ENCODE peak calls at places on chromosomes 11 and 22, in four cellular contexts. M is GM12878, J is H1, O is HepG2. N is an unnamed sample.

GRCh38 chr11:70233511-70233919 is 30.4 kb downstream of the FADD start:
- DNase-seq in M (no peak), J (no peak), O (peak; percentile 58), N (no peak)

GRCh38 chr11:63986932-63987513 is 785 bp downstream of the OTUB1 start:
- DNase-seq in M (no peak), J (no peak), O (no peak), N (no peak)

GRCh38 chr22:38259370-38259769 is 13.4 kb downstream of the TMEM184B start:
- DNase-seq in M (no peak), J (no peak), O (no peak), N (no peak)

GRCh38 chr11:88377661-88378060 is 40.1 kb upstream of the CTSC start:
- DNase-seq in M (no peak), J (no peak), O (no peak), N (no peak)

GRCh38 chr11:105861225-105861624 is 160.8 kb downstream of the MSANTD4 start:
- DNase-seq in M (no peak), J (no peak), O (no peak), N (no peak)

GRCh38 chr11:110173775-110174644 is 80.8 kb downstream of the ZC3H12C start:
- DNase-seq in M (peak; percentile 23), J (peak; percentile 92), O (peak; percentile 67), N (peak; percentile 32)

GRCh38 chr11:14645247-14645912 is 1.8 kb downstream of the PDE3B start:
- DNase-seq in M (no peak), J (no peak), O (peak; percentile 28), N (peak; percentile 21)

GRCh38 chr11:61331636-61332035 is 1.3 kb downstream of the DDB1 start:
- DNase-seq in M (no peak), J (no peak), O (no peak), N (no peak)

GRCh38 chr22:37781434-37782059 is 26.2 kb upstream of the GCAT start:
- DNase-seq in M (no peak), J (no peak), O (peak; percentile 42), N (no peak)

GRCh38 chr11:32884770-32885384 is 7.7 kb upstream of the QSER1 start:
- DNase-seq in M (no peak), J (no peak), O (no peak), N (no peak)

GRCh38 chr11:34644669-34645406 is 23.9 kb downstream of the EHF start:
- DNase-seq in M (no peak), J (no peak), O (no peak), N (no peak)

GRCh38 chr11:64665381-64665780 is 57.6 kb downstream of the NRXN2 start:
- DNase-seq in M (no peak), J (no peak), O (no peak), N (no peak)

GRCh38 chr11:88363566-88364169 is 26.1 kb upstream of the CTSC start:
- DNase-seq in M (no peak), J (no peak), O (no peak), N (no peak)

GRCh38 chr11:64436025-64436424 is 77.1 kb downstream of the RPS6KA4 start:
- DNase-seq in M (no peak), J (no peak), O (no peak), N (no peak)

GRCh38 chr11:488579-488978 is 18.5 kb downstream of the RNH1 start:
- DNase-seq in M (no peak), J (no peak), O (no peak), N (peak; percentile 28)

GRCh38 chr11:19121646-19122045 is 4.7 kb downstream of the ZDHHC13 start:
- DNase-seq in M (no peak), J (no peak), O (no peak), N (no peak)
- TF ChIP-seq TCF12 in M (no peak), J (no peak), O (no peak), N (no peak)

DNA sequence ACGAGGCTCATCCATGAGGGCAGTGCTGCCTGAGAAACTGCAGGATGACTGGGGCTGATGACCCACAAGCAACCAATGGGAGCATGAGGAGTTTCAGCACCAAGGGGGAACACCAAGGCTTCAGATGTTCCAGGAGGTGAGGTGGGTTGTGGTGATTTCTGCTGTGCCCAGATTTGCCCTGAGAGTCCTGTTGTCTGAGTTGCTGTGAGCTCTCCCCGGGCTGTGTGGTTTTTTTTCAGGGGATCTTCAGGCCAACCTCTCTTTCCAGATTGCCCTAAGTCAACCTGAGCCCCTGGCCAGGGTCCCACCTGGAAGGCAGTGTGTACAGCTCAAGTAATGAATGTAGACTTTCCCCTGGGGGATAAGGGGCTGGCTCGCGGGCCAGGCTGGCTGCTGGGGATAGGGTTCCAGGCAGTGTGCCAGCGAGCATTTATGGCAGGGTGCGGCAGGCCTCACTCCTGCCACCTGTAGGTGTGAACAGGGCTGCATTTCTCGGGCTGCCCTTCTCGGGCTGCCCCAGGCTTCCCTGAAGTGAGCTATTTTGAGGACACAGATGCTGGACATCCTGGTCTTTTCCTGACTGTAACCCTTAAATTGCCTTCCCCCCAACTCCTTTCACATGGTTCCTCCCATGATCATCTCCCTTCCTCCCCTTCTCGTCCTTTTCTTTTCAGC is 9.8 kb downstream of the SLC22A6 start:
- DNase-seq in M (no peak), J (peak; percentile 67), O (peak; percentile 6), N (peak; percentile 80)
- TF ChIP-seq TCF12 in M (no peak), J (no peak), O (no peak), N (no peak)

GRCh38 chr11:77188912-77189491 is 61.0 kb downstream of the MYO7A start:
- DNase-seq in M (no peak), J (no peak), O (no peak), N (no peak)
- TF ChIP-seq TCF12 in M (no peak), J (no peak), O (no peak), N (no peak)

DNA sequence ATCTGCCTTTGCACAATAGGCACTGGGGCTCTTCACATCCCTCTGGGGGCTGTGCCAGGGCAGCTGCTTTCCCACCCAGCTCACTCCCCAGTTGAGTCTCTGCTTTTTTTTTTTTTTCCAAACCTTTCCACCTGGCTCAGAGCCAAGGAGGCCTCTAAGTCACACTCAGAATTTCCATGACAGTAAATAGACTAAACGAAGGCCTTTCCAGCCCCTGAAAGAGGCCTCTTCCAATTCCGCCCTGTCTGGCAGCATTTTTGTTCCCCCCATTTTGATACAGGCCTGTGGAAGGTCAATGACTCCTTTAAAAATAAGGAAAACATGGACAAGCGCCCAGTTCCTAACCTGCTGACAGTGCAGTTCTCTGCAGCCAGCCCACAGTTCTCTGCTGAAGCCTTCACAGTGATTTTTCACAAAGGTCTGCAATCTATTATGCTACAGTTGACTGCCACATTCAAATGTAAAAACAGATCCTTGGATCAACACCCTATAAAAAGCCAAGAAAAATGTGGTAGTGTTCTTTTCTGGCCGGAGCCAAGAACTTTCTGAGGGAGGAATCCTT is 107.5 kb upstream of the SESN3 start:
- DNase-seq in M (no peak), J (peak; percentile 55), O (no peak), N (no peak)
- TF ChIP-seq TCF12 in M (no peak), J (no peak), O (no peak), N (no peak)

GRCh38 chr11:101555366-101555765 is 28.4 kb downstream of the TRPC6 start:
- DNase-seq in M (no peak), J (no peak), O (no peak), N (no peak)

GRCh38 chr11:101552893-101553292 is 30.9 kb downstream of the TRPC6 start:
- DNase-seq in M (no peak), J (no peak), O (no peak), N (no peak)

DNA sequence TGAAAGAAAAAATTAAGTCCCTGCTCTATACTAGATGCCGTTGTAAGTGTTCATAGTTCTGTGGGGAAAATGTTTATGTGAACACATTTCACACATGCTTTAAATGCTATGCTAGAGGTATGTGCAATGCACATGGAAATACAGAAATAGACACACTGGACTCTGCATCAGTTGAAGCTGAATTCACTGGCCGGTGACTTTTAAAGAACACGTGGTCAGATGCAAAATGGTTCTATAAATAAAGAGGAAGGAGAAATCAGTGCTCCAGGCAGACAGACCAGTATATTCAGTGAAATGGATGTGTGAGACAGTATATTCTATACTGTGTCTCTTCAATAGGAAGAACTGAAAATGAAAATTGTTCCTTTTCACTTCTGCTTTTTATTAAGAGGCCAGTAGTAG is 29.9 kb downstream of the TRPC6 start:
- DNase-seq in M (peak; percentile 50), J (no peak), O (no peak), N (no peak)
- TF ChIP-seq TCF12 in M (no peak), J (no peak), O (no peak), N (no peak)

GRCh38 chr11:113694390-113694789 is 11.7 kb downstream of the TMPRSS5 start:
- DNase-seq in M (no peak), J (no peak), O (no peak), N (no peak)

GRCh38 chr11:113695207-113695606 is 10.9 kb downstream of the TMPRSS5 start:
- DNase-seq in M (no peak), J (no peak), O (no peak), N (no peak)

GRCh38 chr11:113693030-113693429 is 13.1 kb downstream of the TMPRSS5 start:
- DNase-seq in M (no peak), J (no peak), O (no peak), N (no peak)

GRCh38 chr11:113689711-113690618 is 16.1 kb downstream of the TMPRSS5 start:
- DNase-seq in M (no peak), J (no peak), O (no peak), N (no peak)

DNA sequence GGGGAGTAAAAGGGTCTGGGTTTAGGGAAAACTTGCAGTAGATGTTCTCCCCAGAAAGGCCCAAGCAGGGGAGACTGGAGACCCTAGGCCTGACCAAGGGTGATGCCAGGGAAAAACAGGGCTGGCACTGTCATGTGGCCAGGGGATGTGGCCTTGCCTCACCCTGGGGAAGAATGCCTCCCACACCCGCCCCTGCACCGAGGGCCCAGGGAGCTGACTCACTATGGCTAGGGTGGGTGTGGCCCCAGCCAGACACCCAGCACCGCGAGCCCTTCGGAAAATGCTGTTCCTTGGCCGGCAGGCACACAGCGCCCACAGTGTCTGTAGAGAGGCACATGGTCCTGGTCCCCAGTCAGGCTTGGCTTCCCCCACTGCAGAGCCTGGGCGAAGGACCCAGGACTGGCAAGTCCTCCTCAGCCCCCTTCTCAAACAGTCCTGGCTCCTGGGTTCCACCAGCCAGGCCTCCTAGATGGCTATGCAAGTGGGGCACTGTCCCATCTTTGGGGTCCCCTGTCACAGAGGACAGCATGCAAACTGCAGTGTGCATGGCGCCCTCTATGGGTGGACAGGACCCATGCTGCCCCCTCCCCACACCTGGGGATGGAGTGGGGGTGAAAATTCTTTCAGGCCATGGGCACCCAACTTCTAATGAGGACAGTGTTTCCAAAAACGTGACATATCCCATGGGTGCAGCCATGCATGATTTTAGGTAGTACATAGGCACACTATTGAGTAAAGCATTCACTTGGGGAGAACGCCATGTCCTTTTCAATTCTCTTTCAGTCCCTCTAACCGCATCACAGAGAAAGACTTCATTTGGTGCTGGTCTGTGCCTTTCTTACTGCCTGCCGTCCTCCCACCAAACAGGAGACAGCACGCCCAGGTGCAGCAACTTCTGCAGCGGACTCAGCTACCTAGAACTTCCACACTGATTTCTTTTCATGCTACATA is 15.2 kb downstream of the TMPRSS5 start:
- DNase-seq in M (no peak), J (peak; percentile 86), O (peak; percentile 13), N (peak; percentile 80)
- TF ChIP-seq TCF12 in M (no peak), J (no peak), O (no peak), N (no peak)

DNA sequence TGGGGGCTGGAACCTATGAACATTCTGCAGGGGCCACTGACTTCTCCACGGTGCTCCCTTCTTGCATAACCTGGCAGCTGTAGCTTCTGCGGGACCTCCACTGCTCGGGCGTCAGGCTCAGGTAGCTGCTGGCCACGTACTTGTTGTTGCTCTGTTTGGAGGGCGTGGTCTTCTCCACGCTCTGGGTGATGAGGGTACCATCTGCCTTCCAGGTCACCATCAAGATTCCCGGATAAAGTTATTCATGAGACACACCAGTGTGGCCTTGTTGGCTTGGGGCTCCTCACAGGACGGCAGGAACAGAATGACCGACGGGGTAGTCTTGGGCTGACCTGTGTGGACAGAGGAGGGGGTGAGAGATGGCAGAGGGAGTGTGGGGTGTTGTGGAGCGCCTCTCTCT is 6.5 kb upstream of the DRICH1 start:
- DNase-seq in M (no peak), J (no peak), O (no peak), N (no peak)
- TF ChIP-seq TCF12 in M (no peak), J (no peak), O (no peak), N (no peak)

GRCh38 chr11:118058311-118059230 is 18.3 kb upstream of the TMPRSS4 start:
- DNase-seq in M (no peak), J (no peak), O (no peak), N (no peak)
- TF ChIP-seq TCF12 in M (no peak), J (no peak), O (no peak), N (no peak)